ENCODE peak calls at places on chromosomes 4 and X, in eight cellular contexts. One of them, this sample, is unnamed.

GRCh38 chr4:110516106-110516922 is 40.4 kb downstream of the ENPEP start:
- DNase-seq in pancreas: peak
- DNase-seq in fibroblast of the aortic adventitia: peak
- DNase-seq in GM13976: peak
- DNase-seq in Calu3: peak
- DNase-seq in H9: peak
- DNase-seq in AG04450: no peak
- DNase-seq in cardiac muscle cell: peak
- DNase-seq in this sample: peak

GRCh38 chrX:115047181-115047580 is 29.8 kb upstream of the IL13RA2 start:
- DNase-seq in pancreas: no peak
- DNase-seq in fibroblast of the aortic adventitia: peak
- DNase-seq in GM13976: no peak
- DNase-seq in Calu3: no peak
- DNase-seq in H9: no peak
- DNase-seq in AG04450: no peak
- DNase-seq in cardiac muscle cell: no peak
- DNase-seq in this sample: no peak

GRCh38 chr4:30912098-30912719 is 192.0 kb downstream of the PCDH7 start:
- DNase-seq in pancreas: no peak
- DNase-seq in fibroblast of the aortic adventitia: peak
- DNase-seq in GM13976: no peak
- DNase-seq in Calu3: no peak
- DNase-seq in H9: no peak
- DNase-seq in AG04450: peak
- DNase-seq in cardiac muscle cell: peak
- DNase-seq in this sample: no peak

GRCh38 chrX:23870041-23870440 is 37.7 kb downstream of the APOO start:
- DNase-seq in pancreas: no peak
- DNase-seq in fibroblast of the aortic adventitia: no peak
- DNase-seq in GM13976: no peak
- DNase-seq in Calu3: no peak
- DNase-seq in H9: no peak
- DNase-seq in AG04450: no peak
- DNase-seq in cardiac muscle cell: no peak
- DNase-seq in this sample: no peak

GRCh38 chr4:156945532-156945931 is 26.1 kb downstream of the PDGFC start:
- DNase-seq in pancreas: no peak
- DNase-seq in fibroblast of the aortic adventitia: no peak
- DNase-seq in GM13976: no peak
- DNase-seq in Calu3: no peak
- DNase-seq in H9: no peak
- DNase-seq in AG04450: no peak
- DNase-seq in cardiac muscle cell: no peak
- DNase-seq in this sample: no peak

GRCh38 chr4:152616804-152617203 is 63.0 kb downstream of the TMEM154 start:
- DNase-seq in pancreas: no peak
- DNase-seq in fibroblast of the aortic adventitia: no peak
- DNase-seq in GM13976: no peak
- DNase-seq in Calu3: no peak
- DNase-seq in H9: no peak
- DNase-seq in AG04450: no peak
- DNase-seq in cardiac muscle cell: no peak
- DNase-seq in this sample: no peak

GRCh38 chrX:134679226-134679625 is 21.0 kb upstream of the PLAC1 start:
- DNase-seq in pancreas: no peak
- DNase-seq in fibroblast of the aortic adventitia: peak
- DNase-seq in GM13976: no peak
- DNase-seq in Calu3: no peak
- DNase-seq in H9: no peak
- DNase-seq in AG04450: no peak
- DNase-seq in cardiac muscle cell: no peak
- DNase-seq in this sample: no peak

GRCh38 chr4:14667624-14668295 is 334.5 kb upstream of the CPEB2 start:
- DNase-seq in pancreas: no peak
- DNase-seq in fibroblast of the aortic adventitia: no peak
- DNase-seq in GM13976: no peak
- DNase-seq in Calu3: no peak
- DNase-seq in H9: no peak
- DNase-seq in AG04450: no peak
- DNase-seq in cardiac muscle cell: no peak
- DNase-seq in this sample: no peak

GRCh38 chr4:178963646-178964045 is 1521.4 kb upstream of the AGA start:
- DNase-seq in pancreas: no peak
- DNase-seq in fibroblast of the aortic adventitia: no peak
- DNase-seq in GM13976: no peak
- DNase-seq in Calu3: no peak
- DNase-seq in H9: no peak
- DNase-seq in AG04450: no peak
- DNase-seq in cardiac muscle cell: no peak
- DNase-seq in this sample: no peak

GRCh38 chr4:122798101-122798500 is 28.5 kb upstream of the FGF2 start:
- DNase-seq in pancreas: no peak
- DNase-seq in fibroblast of the aortic adventitia: peak
- DNase-seq in GM13976: no peak
- DNase-seq in Calu3: peak
- DNase-seq in H9: peak
- DNase-seq in AG04450: peak
- DNase-seq in cardiac muscle cell: no peak
- DNase-seq in this sample: no peak

GRCh38 chr4:161320377-161320776 is 843.4 kb downstream of the FSTL5 start:
- DNase-seq in pancreas: no peak
- DNase-seq in fibroblast of the aortic adventitia: no peak
- DNase-seq in GM13976: peak
- DNase-seq in Calu3: peak
- DNase-seq in H9: peak
- DNase-seq in AG04450: no peak
- DNase-seq in cardiac muscle cell: peak
- DNase-seq in this sample: peak

GRCh38 chr4:16187455-16187854 is 38.8 kb downstream of the TAPT1 start:
- DNase-seq in pancreas: no peak
- DNase-seq in fibroblast of the aortic adventitia: no peak
- DNase-seq in GM13976: no peak
- DNase-seq in Calu3: no peak
- DNase-seq in H9: no peak
- DNase-seq in AG04450: no peak
- DNase-seq in cardiac muscle cell: no peak
- DNase-seq in this sample: no peak
- TF ChIP-seq CTCF in pancreas: no peak
- TF ChIP-seq CTCF in fibroblast of the aortic adventitia: no peak
- TF ChIP-seq CTCF in GM13976: no peak
- TF ChIP-seq CTCF in Calu3: no peak
- TF ChIP-seq CTCF in H9: no peak
- TF ChIP-seq CTCF in AG04450: no peak
- TF ChIP-seq CTCF in cardiac muscle cell: no peak
- TF ChIP-seq CTCF in this sample: no peak

GRCh38 chr4:83757121-83757621 is 221.3 kb downstream of the GPAT3 start:
- DNase-seq in pancreas: no peak
- DNase-seq in fibroblast of the aortic adventitia: peak
- DNase-seq in GM13976: no peak
- DNase-seq in Calu3: no peak
- DNase-seq in H9: no peak
- DNase-seq in AG04450: no peak
- DNase-seq in cardiac muscle cell: no peak
- DNase-seq in this sample: no peak
- TF ChIP-seq CTCF in pancreas: no peak
- TF ChIP-seq CTCF in fibroblast of the aortic adventitia: no peak
- TF ChIP-seq CTCF in GM13976: no peak
- TF ChIP-seq CTCF in Calu3: no peak
- TF ChIP-seq CTCF in H9: no peak
- TF ChIP-seq CTCF in AG04450: no peak
- TF ChIP-seq CTCF in cardiac muscle cell: no peak
- TF ChIP-seq CTCF in this sample: no peak

GRCh38 chrX:40471965-40472648 is 108.7 kb upstream of the ATP6AP2 start:
- DNase-seq in pancreas: peak
- DNase-seq in fibroblast of the aortic adventitia: peak
- DNase-seq in GM13976: peak
- DNase-seq in Calu3: peak
- DNase-seq in H9: peak
- DNase-seq in AG04450: peak
- DNase-seq in cardiac muscle cell: peak
- DNase-seq in this sample: peak
- TF ChIP-seq CTCF in pancreas: no peak
- TF ChIP-seq CTCF in fibroblast of the aortic adventitia: no peak
- TF ChIP-seq CTCF in GM13976: no peak
- TF ChIP-seq CTCF in Calu3: no peak
- TF ChIP-seq CTCF in H9: peak
- TF ChIP-seq CTCF in AG04450: no peak
- TF ChIP-seq CTCF in cardiac muscle cell: no peak
- TF ChIP-seq CTCF in this sample: no peak

GRCh38 chr4:163662761-163663160 is 168.3 kb downstream of the TMA16 start:
- DNase-seq in pancreas: no peak
- DNase-seq in fibroblast of the aortic adventitia: no peak
- DNase-seq in GM13976: no peak
- DNase-seq in Calu3: no peak
- DNase-seq in H9: no peak
- DNase-seq in AG04450: no peak
- DNase-seq in cardiac muscle cell: no peak
- DNase-seq in this sample: no peak

GRCh38 chr4:163666335-163666888 is 171.9 kb downstream of the TMA16 start:
- DNase-seq in pancreas: no peak
- DNase-seq in fibroblast of the aortic adventitia: no peak
- DNase-seq in GM13976: no peak
- DNase-seq in Calu3: no peak
- DNase-seq in H9: no peak
- DNase-seq in AG04450: no peak
- DNase-seq in cardiac muscle cell: no peak
- DNase-seq in this sample: no peak

GRCh38 chr4:163663454-163664225 is 169.2 kb downstream of the TMA16 start:
- DNase-seq in pancreas: no peak
- DNase-seq in fibroblast of the aortic adventitia: no peak
- DNase-seq in GM13976: no peak
- DNase-seq in Calu3: no peak
- DNase-seq in H9: no peak
- DNase-seq in AG04450: no peak
- DNase-seq in cardiac muscle cell: no peak
- DNase-seq in this sample: no peak

DNA sequence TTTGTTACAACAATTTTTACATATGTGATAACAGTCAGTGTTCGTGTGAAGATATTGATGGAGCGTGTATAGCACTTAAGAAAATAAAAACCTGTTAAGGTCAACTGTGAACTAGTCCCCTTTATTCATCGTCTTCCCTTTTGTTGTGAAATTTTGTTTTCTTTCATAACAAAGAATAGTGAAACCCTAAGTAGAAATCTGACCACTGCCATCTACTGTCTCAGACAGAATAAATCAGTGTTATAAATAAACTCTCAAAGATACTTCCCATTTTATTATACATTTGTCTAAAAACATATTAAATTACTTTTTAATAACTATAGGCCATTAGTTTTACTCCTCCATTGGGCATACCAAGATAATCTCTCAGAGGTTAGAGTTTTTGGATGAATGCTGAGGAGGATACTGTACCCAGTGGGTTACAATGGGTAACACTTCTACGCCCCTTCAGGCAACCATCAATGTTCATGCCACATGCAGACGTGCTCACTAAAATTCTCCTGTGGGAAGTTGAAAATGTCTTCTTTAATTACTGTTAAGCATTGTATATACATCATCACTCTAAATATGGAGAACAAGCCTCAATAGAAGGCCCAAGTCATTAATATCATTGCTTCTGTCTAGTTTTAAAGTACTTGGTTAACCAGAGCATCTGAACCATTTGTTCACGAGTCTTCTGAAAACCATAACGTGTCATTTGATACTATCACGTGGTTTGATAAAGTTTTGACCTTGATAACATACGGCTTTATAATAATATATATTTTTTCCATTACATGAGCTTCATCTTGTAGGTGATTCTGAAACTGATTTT is 171.2 kb downstream of the TMA16 start:
- DNase-seq in pancreas: no peak
- DNase-seq in fibroblast of the aortic adventitia: no peak
- DNase-seq in GM13976: no peak
- DNase-seq in Calu3: no peak
- DNase-seq in H9: no peak
- DNase-seq in AG04450: no peak
- DNase-seq in cardiac muscle cell: no peak
- DNase-seq in this sample: no peak
- TF ChIP-seq CTCF in pancreas: no peak
- TF ChIP-seq CTCF in fibroblast of the aortic adventitia: no peak
- TF ChIP-seq CTCF in GM13976: no peak
- TF ChIP-seq CTCF in Calu3: no peak
- TF ChIP-seq CTCF in H9: no peak
- TF ChIP-seq CTCF in AG04450: no peak
- TF ChIP-seq CTCF in cardiac muscle cell: no peak
- TF ChIP-seq CTCF in this sample: no peak

GRCh38 chr4:80322716-80323115 is 12.8 kb upstream of the CFAP299 start:
- DNase-seq in pancreas: no peak
- DNase-seq in fibroblast of the aortic adventitia: peak
- DNase-seq in GM13976: no peak
- DNase-seq in Calu3: peak
- DNase-seq in H9: no peak
- DNase-seq in AG04450: no peak
- DNase-seq in cardiac muscle cell: no peak
- DNase-seq in this sample: no peak
- TF ChIP-seq CTCF in pancreas: no peak
- TF ChIP-seq CTCF in fibroblast of the aortic adventitia: peak
- TF ChIP-seq CTCF in GM13976: no peak
- TF ChIP-seq CTCF in Calu3: no peak
- TF ChIP-seq CTCF in H9: no peak
- TF ChIP-seq CTCF in AG04450: peak
- TF ChIP-seq CTCF in cardiac muscle cell: peak
- TF ChIP-seq CTCF in this sample: no peak

GRCh38 chr4:89254847-89255246 is 52.8 kb downstream of the GPRIN3 start:
- DNase-seq in pancreas: peak
- DNase-seq in fibroblast of the aortic adventitia: peak
- DNase-seq in GM13976: peak
- DNase-seq in Calu3: peak
- DNase-seq in H9: peak
- DNase-seq in AG04450: no peak
- DNase-seq in cardiac muscle cell: peak
- DNase-seq in this sample: peak
- TF ChIP-seq CTCF in pancreas: peak
- TF ChIP-seq CTCF in fibroblast of the aortic adventitia: peak
- TF ChIP-seq CTCF in GM13976: peak
- TF ChIP-seq CTCF in Calu3: no peak
- TF ChIP-seq CTCF in H9: peak
- TF ChIP-seq CTCF in AG04450: peak
- TF ChIP-seq CTCF in cardiac muscle cell: peak
- TF ChIP-seq CTCF in this sample: peak

DNA sequence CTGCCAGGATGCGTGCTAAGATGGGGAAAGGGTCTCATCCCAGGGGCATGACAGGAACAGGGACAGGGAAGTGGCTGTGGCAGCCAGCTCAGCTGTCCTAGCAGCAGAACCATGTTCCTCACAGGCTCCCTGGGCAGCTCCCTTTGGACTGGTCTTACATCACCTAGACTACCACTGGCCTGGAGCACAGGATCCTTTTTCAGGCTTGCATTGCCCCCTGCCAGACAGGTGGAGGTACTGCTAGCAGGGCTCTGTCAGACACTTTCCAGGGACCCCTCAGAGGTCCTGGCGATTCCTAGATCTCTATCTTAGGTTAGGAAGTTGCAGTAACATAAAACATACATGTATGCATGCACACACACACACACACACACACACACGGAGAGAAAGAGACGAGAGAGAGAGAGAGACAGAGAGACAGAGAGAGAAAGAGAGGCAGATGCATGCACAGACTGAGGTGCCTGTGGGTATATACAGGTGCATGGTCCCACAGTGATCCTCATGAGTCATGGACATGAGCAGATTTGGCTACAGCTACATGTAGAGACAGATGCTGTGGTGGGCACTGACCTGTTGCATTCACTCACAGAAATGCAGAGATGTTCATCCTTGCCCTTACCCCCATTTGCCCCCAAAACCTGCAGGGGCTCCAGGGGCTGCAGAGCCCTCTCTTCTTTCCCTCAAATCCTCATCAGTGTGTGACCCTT is 63.6 kb downstream of the STARD8 start:
- DNase-seq in pancreas: peak
- DNase-seq in fibroblast of the aortic adventitia: peak
- DNase-seq in GM13976: peak
- DNase-seq in Calu3: peak
- DNase-seq in H9: peak
- DNase-seq in AG04450: no peak
- DNase-seq in cardiac muscle cell: peak
- DNase-seq in this sample: peak
- TF ChIP-seq CTCF in pancreas: no peak
- TF ChIP-seq CTCF in fibroblast of the aortic adventitia: peak
- TF ChIP-seq CTCF in GM13976: peak
- TF ChIP-seq CTCF in Calu3: peak
- TF ChIP-seq CTCF in H9: peak
- TF ChIP-seq CTCF in AG04450: peak
- TF ChIP-seq CTCF in cardiac muscle cell: peak
- TF ChIP-seq CTCF in this sample: peak